ENCODE peak calls at places on chromosomes 13 and 19, in six cellular contexts. Z, Y, B, V, C and N are unnamed samples.
A peak's percentile ranks its signal among the peaks of the same experiment; 100 is the strongest.

GRCh38 chr19:40567750-40568494 is 8.8 kb upstream of the SHKBP1 start:
- DNase-seq in B (no peak), Z (no peak), C (no peak), V (no peak), Y (no peak), N (no peak)

GRCh38 chr19:46076031-46076880 is 35.5 kb upstream of the IGFL4 start:
- DNase-seq in B (no peak), Y (no peak), Z (no peak), C (no peak), V (no peak), N (no peak)

GRCh38 chr19:42284641-42285341 is 15.7 kb downstream of the CIC start:
- DNase-seq in C (no peak), V (peak; percentile 35), Z (no peak), Y (no peak), B (no peak), N (peak; percentile 81)

GRCh38 chr13:62375653-62376052 is 960.0 kb upstream of the PCDH20 start:
- DNase-seq in Y (no peak), V (no peak), B (no peak), C (no peak), Z (no peak), N (no peak)

GRCh38 chr19:46442808-46443450 is 14.2 kb upstream of the PNMA8C start:
- DNase-seq in Y (peak; percentile 52), V (no peak), B (no peak), C (no peak), Z (no peak), N (peak; percentile 65)

GRCh38 chr19:19458110-19458816 is 52.8 kb downstream of the GATAD2A start:
- DNase-seq in B (no peak), Z (no peak), V (no peak), Y (no peak), C (peak; percentile 13), N (peak; percentile 44)

GRCh38 chr13:75607447-75607846 is 28.7 kb upstream of the LMO7 start:
- DNase-seq in Y (no peak), B (no peak), C (no peak), V (no peak), Z (no peak), N (no peak)

GRCh38 chr13:111353508-111353907 is 33.1 kb downstream of the TEX29 start:
- DNase-seq in C (no peak), V (no peak), Y (no peak), B (no peak), Z (no peak), N (no peak)

GRCh38 chr19:13153627-13154240 is 3.5 kb downstream of the IER2 start:
- DNase-seq in C (no peak), V (no peak), Z (no peak), B (peak; percentile 42), Y (peak; percentile 60), N (peak; percentile 71)

GRCh38 chr13:41384749-41385503 is 72.4 kb upstream of the RGCC start:
- DNase-seq in Y (no peak), Z (no peak), B (no peak), C (no peak), V (no peak), N (no peak)

GRCh38 chr19:50928841-50929240 is 17.6 kb upstream of the KLK4 start:
- DNase-seq in B (no peak), C (no peak), V (no peak), Y (no peak), Z (no peak), N (no peak)

GRCh38 chr13:113474179-113474578 is 16.3 kb downstream of the DCUN1D2 start:
- DNase-seq in Z (no peak), Y (peak; percentile 44), C (peak; percentile 69), V (no peak), B (no peak), N (no peak)

GRCh38 chr19:32930567-32930966 is 41.2 kb downstream of the CEP89 start:
- DNase-seq in Z (no peak), B (no peak), V (no peak), Y (no peak), C (no peak), N (no peak)

GRCh38 chr19:29015569-29015968 is 197.4 kb downstream of the UQCRFS1 start:
- DNase-seq in B (no peak), Z (no peak), Y (no peak), C (no peak), V (no peak), N (no peak)

GRCh38 chr13:21534760-21535159 is 69.2 kb downstream of the MICU2 start:
- DNase-seq in Y (no peak), B (no peak), Z (no peak), C (no peak), V (no peak), N (no peak)

GRCh38 chr19:36008336-36008978 is at the start of gene SYNE4:
- DNase-seq in Y (peak; percentile 87), C (peak; percentile 82), V (peak; percentile 94), Z (no peak), B (peak; percentile 81), N (no peak)

GRCh38 chr13:32594339-32594738 is 8.1 kb downstream of the PDS5B start:
- DNase-seq in V (no peak), C (no peak), B (no peak), Z (no peak), Y (no peak), N (no peak)

GRCh38 chr19:29861575-29861974 is 49.8 kb downstream of the CCNE1 start:
- DNase-seq in Y (no peak), C (no peak), V (no peak), B (no peak), Z (no peak), N (no peak)

GRCh38 chr13:46633416-46633815 is 80.4 kb downstream of the LRCH1 start:
- DNase-seq in V (no peak), C (no peak), B (no peak), Z (no peak), Y (no peak), N (no peak)

GRCh38 chr13:93951153-93951552 is 528.3 kb downstream of the DCT start:
- DNase-seq in Z (no peak), V (no peak), B (no peak), C (no peak), Y (no peak), N (no peak)

GRCh38 chr19:18843960-18844359 is 12.2 kb downstream of the UPF1 start:
- DNase-seq in Z (no peak), B (no peak), V (no peak), C (no peak), Y (no peak), N (no peak)

GRCh38 chr13:42211704-42212103 is 60.2 kb upstream of the AKAP11 start:
- DNase-seq in Y (no peak), Z (no peak), V (no peak), C (no peak), B (no peak), N (no peak)

GRCh38 chr13:42378383-42378780 is 106.4 kb downstream of the AKAP11 start:
- DNase-seq in Z (no peak), Y (no peak), B (no peak), V (no peak), C (no peak), N (no peak)

GRCh38 chr13:40993987-40994386 is 25.1 kb downstream of the ELF1 start:
- DNase-seq in Y (peak; percentile 89), V (peak; percentile 32), B (peak; percentile 73), C (no peak), Z (no peak), N (no peak)

GRCh38 chr19:2719910-2720776 is 1.0 kb downstream of the DIRAS1 start:
- DNase-seq in C (peak; percentile 44), V (peak; percentile 63), Z (no peak), B (no peak), Y (peak; percentile 53), N (no peak)

DNA sequence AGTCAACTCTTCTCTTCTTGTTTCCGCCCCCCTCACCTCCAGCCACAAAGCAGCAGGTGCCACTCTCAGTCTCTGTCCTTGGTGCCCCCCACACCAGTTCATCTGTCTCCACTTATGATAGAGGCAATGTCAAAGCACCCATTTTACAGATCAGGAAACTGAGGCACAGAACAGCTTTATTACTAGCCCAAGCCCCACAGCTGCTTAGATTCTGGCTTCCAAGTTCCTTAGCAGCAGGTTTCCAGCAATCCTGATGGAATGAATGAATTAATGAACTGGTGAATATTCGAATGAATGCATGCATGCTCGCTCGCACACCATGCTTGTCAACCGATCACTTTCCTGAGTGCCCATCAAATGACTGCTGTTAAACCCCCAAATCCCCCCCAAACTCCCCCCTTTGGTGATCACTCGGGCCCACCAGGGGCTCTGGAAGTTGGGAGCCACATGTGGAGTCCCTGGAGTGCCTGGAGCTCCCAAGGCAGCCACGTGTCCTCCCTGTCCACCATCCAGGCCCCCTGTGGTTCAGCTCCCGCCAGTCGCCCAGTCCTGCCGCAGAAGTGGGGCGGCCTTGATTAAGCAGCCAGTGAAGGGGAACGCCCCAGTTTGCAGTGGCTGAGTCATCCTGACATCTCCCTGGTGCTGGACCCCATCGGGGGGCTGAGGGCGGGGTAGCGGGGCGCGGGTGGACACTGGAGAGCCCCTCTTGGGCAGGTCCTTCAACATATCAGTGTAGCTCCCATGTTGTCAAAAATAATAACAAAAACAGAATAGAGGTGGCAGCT is 6.8 kb downstream of the PTPRS start:
- DNase-seq in C (no peak), B (no peak), V (no peak), Y (no peak), Z (no peak), N (no peak)
- H3K27me3 ChIP-seq in C (peaks cover 60% of the 10 kb centered on the region), B (peaks cover 15% of the 10 kb centered on the region), V (no peaks in the 10 kb centered on the region), Y (peaks cover 15% of the 10 kb centered on the region), Z (peaks cover 46% of the 10 kb centered on the region), N (no peaks in the 10 kb centered on the region)

GRCh38 chr13:99984463-99985242 is 3.1 kb downstream of the ZIC2 start:
- DNase-seq in C (no peak), Y (no peak), Z (no peak), V (peak; percentile 67), B (no peak), N (no peak)
- H3K27me3 ChIP-seq in C (peaks cover 98% of the 10 kb centered on the region), Y (peaks cover 82% of the 10 kb centered on the region), Z (peaks cover 85% of the 10 kb centered on the region), V (peaks cover 19% of the 10 kb centered on the region), B (peaks cover 94% of the 10 kb centered on the region), N (no peaks in the 10 kb centered on the region)

DNA sequence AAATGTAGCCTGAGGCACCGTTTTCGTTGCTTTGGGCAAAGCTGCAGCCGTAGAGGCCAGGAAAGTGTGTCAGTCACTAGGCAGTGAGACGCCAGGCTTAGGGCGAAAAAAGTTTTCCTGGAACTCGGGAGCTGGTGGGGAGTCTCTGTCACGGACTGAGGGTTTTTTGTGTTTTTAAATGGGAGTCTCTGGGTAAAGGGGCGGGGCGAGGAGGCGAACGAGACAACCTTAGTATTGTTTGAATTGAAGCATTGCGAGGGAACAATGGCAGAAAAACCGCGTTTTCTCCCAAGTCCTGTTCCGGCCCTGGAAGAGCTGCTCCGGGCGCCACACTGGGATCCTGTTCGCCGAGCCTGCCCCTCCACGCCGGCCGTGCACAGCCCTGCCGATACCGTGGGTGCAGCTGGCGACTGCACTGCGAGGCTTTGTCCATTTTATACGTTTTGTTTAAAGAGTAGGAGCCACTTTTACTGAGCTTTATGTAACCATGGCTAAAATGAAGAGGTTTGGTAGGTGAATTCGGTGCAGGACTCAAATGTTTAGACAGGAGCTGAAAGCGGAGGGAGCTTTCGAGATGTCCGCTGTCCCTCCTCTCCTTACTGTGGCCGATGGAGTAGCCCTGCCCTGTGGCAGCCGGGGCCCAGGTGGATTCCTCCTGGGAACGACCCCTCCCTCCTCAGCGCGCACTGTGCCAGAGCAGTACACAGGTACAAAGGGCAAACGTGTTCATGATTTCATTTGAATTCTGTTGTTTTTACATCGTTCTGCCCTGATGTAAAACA is 1.5 kb downstream of the COL4A2 start:
- DNase-seq in Y (peak; percentile 26), B (peak; percentile 69), Z (no peak), V (peak; percentile 51), C (no peak), N (no peak)
- H3K27me3 ChIP-seq in Y (peaks cover 6% of the 10 kb centered on the region), B (peaks cover 28% of the 10 kb centered on the region), Z (no peaks in the 10 kb centered on the region), V (no peaks in the 10 kb centered on the region), C (peaks cover 20% of the 10 kb centered on the region), N (no peaks in the 10 kb centered on the region)

DNA sequence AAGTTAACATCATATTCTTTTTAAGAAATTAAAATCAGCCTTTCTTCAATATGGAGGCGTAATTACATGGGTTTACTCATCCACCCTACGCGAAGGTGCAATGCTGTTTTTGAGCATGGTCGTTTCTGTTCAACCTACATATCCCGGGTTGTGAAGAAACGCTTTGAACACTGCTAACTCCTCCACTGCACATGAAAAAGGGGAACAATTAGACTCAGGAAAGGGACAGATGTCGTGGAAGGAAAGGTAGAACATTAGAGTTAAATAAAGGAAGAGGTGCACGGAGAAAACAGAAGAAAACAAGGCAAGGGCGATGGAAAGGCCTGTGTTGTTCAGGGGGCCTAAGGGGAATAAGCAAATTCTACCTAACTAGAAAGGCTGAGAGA is 4.1 kb downstream of the ZIC5 start:
- DNase-seq in Z (no peak), C (no peak), B (no peak), Y (no peak), V (no peak), N (no peak)
- H3K27me3 ChIP-seq in Z (peaks cover 95% of the 10 kb centered on the region), C (peaks cover 95% of the 10 kb centered on the region), B (peaks cover 79% of the 10 kb centered on the region), Y (peaks cover 35% of the 10 kb centered on the region), V (no peaks in the 10 kb centered on the region), N (no peaks in the 10 kb centered on the region)